ENCODE peak calls at places on chromosomes 6 and 20, in five cellular contexts. Z, M, D, V and X are unnamed samples.

GRCh38 chr6:89977808-89978748 is 83.8 kb downstream of the GJA10 start:
- DNase-seq in Z (peak), M (no peak), D (no peak), V (no peak), X (no peak)

GRCh38 chr20:49916146-49917002 is 1.0 kb upstream of the SPATA2 start:
- DNase-seq in Z (peak), M (no peak), D (peak), V (peak), X (no peak)

GRCh38 chr6:33967266-33967767 is 163.5 kb upstream of the MLN start:
- DNase-seq in Z (no peak), M (peak), D (no peak), V (no peak), X (no peak)

GRCh38 chr6:15962449-15962764 is 166.5 kb upstream of the MYLIP start:
- DNase-seq in Z (peak), M (no peak), D (peak), V (peak), X (no peak)

GRCh38 chr6:13268914-13269532 is 59.3 kb downstream of the TBC1D7 start:
- DNase-seq in Z (peak), M (no peak), D (peak), V (peak), X (no peak)

GRCh38 chr6:161198176-161198575 is 75.7 kb downstream of the AGPAT4 start:
- DNase-seq in Z (peak), M (no peak), D (peak), V (peak), X (no peak)

GRCh38 chr20:1830240-1830639 is 65.0 kb upstream of the SIRPA start:
- DNase-seq in Z (peak), M (no peak), D (peak), V (peak), X (peak)

GRCh38 chr20:35207950-35208611 is 18.4 kb upstream of the MMP24 start:
- DNase-seq in Z (peak), M (peak), D (peak), V (peak), X (peak)

GRCh38 chr20:4837760-4838159 is 116.1 kb downstream of the PRND start:
- DNase-seq in Z (no peak), M (no peak), D (no peak), V (no peak), X (no peak)

GRCh38 chr6:31178143-31179041 is 7.9 kb upstream of the POU5F1 start:
- DNase-seq in Z (peak), M (no peak), D (peak), V (no peak), X (no peak)

GRCh38 chr6:139381216-139381615 is 6.8 kb upstream of the CITED2 start:
- DNase-seq in Z (peak), M (no peak), D (no peak), V (no peak), X (no peak)

GRCh38 chr20:62120990-62121775 is 1.1 kb upstream of the LSM14B start:
- DNase-seq in Z (peak), M (no peak), D (no peak), V (no peak), X (no peak)

GRCh38 chr20:50415516-50416268 is 94.5 kb upstream of the PTPN1 start:
- DNase-seq in Z (peak), M (peak), D (peak), V (peak), X (peak)